ENCODE peak calls at places on chromosomes 16 and 17, in five cellular contexts. V is AG20443, T is neural progenitor cell, I is HEK293T, C is mesothelial cell of epicardium. X is an unnamed sample.

GRCh38 chr16:83002351-83003334 is 375.9 kb downstream of the CDH13 start:
- DNase-seq in V (peak), T (no peak), I (no peak), C (no peak), X (no peak)

GRCh38 chr17:21286771-21287702 is 2.5 kb downstream of the MAP2K3 start:
- DNase-seq in V (no peak), T (no peak), I (no peak), C (no peak), X (no peak)

GRCh38 chr17:28548417-28549130 is 3.9 kb downstream of the UNC119 start:
- DNase-seq in V (no peak), T (no peak), I (no peak), C (no peak), X (no peak)

GRCh38 chr16:19291459-19291858 is 5.9 kb downstream of the CLEC19A start:
- DNase-seq in V (no peak), T (peak), I (no peak), C (no peak), X (no peak)

GRCh38 chr17:39754958-39755549 is 17.3 kb downstream of the GRB7 start:
- DNase-seq in V (no peak), T (peak), I (no peak), C (no peak), X (no peak)

GRCh38 chr16:83215417-83216001 is 588.7 kb downstream of the CDH13 start:
- DNase-seq in V (peak), T (peak), I (peak), C (no peak), X (no peak)

GRCh38 chr16:57749101-57749692 is 13.6 kb downstream of the KATNB1 start:
- DNase-seq in V (no peak), T (no peak), I (no peak), C (no peak), X (no peak)

GRCh38 chr17:35795007-35795870 is at the start of gene MMP28:
- DNase-seq in V (peak), T (peak), I (peak), C (peak), X (no peak)

GRCh38 chr16:67150833-67151396 is at the start of gene B3GNT9:
- DNase-seq in V (peak), T (peak), I (no peak), C (no peak), X (no peak)

GRCh38 chr17:14784997-14785696 is 480.0 kb downstream of the PMP22 start:
- DNase-seq in V (no peak), T (no peak), I (no peak), C (no peak), X (no peak)

GRCh38 chr16:15899538-15900100 is 11.2 kb upstream of the CEP20 start:
- DNase-seq in V (peak), T (no peak), I (no peak), C (no peak), X (no peak)

X was measured in type B pancreatic cell.